ENCODE peak calls at places on chromosomes 2 and 18, in six cellular contexts. One of them, this sample, is unnamed.

GRCh38 chr2:2646312-2647051 is 315.4 kb upstream of the MYT1L start:
- DNase-seq in AG10803: no peak
- DNase-seq in NB4: no peak
- DNase-seq in T-helper 1 cell: peak
- DNase-seq in cardiac fibroblast: no peak
- DNase-seq in uterus: no peak
- DNase-seq in this sample: peak

GRCh38 chr2:165328272-165328671 is 89.1 kb downstream of the SCN2A start:
- DNase-seq in AG10803: no peak
- DNase-seq in NB4: peak
- DNase-seq in T-helper 1 cell: no peak
- DNase-seq in cardiac fibroblast: no peak
- DNase-seq in uterus: no peak
- DNase-seq in this sample: no peak

GRCh38 chr2:95041824-95042442 is 16.4 kb downstream of the MAL start:
- DNase-seq in AG10803: no peak
- DNase-seq in NB4: no peak
- DNase-seq in T-helper 1 cell: no peak
- DNase-seq in cardiac fibroblast: no peak
- DNase-seq in uterus: no peak
- DNase-seq in this sample: no peak

GRCh38 chr2:206343816-206344215 is 69.4 kb downstream of the ZDBF2 start:
- DNase-seq in AG10803: no peak
- DNase-seq in NB4: no peak
- DNase-seq in T-helper 1 cell: no peak
- DNase-seq in cardiac fibroblast: no peak
- DNase-seq in uterus: no peak
- DNase-seq in this sample: no peak

GRCh38 chr2:82508702-82509101 is 1950.4 kb downstream of the SUCLG1 start:
- DNase-seq in AG10803: no peak
- DNase-seq in NB4: no peak
- DNase-seq in T-helper 1 cell: no peak
- DNase-seq in cardiac fibroblast: no peak
- DNase-seq in uterus: no peak
- DNase-seq in this sample: no peak

GRCh38 chr18:62878305-62878704 is 163.0 kb downstream of the PHLPP1 start:
- DNase-seq in AG10803: peak
- DNase-seq in NB4: no peak
- DNase-seq in T-helper 1 cell: no peak
- DNase-seq in cardiac fibroblast: no peak
- DNase-seq in uterus: no peak
- DNase-seq in this sample: no peak

GRCh38 chr2:136693966-136694365 is 71.4 kb upstream of the THSD7B start:
- DNase-seq in AG10803: no peak
- DNase-seq in NB4: no peak
- DNase-seq in T-helper 1 cell: no peak
- DNase-seq in cardiac fibroblast: no peak
- DNase-seq in uterus: no peak
- DNase-seq in this sample: no peak

GRCh38 chr2:4914551-4914950 is 777.6 kb upstream of the SOX11 start:
- DNase-seq in AG10803: no peak
- DNase-seq in NB4: peak
- DNase-seq in T-helper 1 cell: no peak
- DNase-seq in cardiac fibroblast: no peak
- DNase-seq in uterus: no peak
- DNase-seq in this sample: no peak

GRCh38 chr2:97957432-97958183 is 38.1 kb downstream of the TMEM131 start:
- DNase-seq in AG10803: no peak
- DNase-seq in NB4: no peak
- DNase-seq in T-helper 1 cell: no peak
- DNase-seq in cardiac fibroblast: no peak
- DNase-seq in uterus: no peak
- DNase-seq in this sample: no peak

GRCh38 chr18:79965119-79965902 is 868 bp downstream of the HSBP1L1 start:
- DNase-seq in AG10803: peak
- DNase-seq in NB4: no peak
- DNase-seq in T-helper 1 cell: no peak
- DNase-seq in cardiac fibroblast: peak
- DNase-seq in uterus: no peak
- DNase-seq in this sample: no peak

GRCh38 chr2:48380989-48381625 is 148.8 kb upstream of the STON1 start:
- DNase-seq in AG10803: no peak
- DNase-seq in NB4: no peak
- DNase-seq in T-helper 1 cell: no peak
- DNase-seq in cardiac fibroblast: no peak
- DNase-seq in uterus: no peak
- DNase-seq in this sample: no peak

GRCh38 chr18:48405971-48406370 is 3.2 kb downstream of the ZBTB7C start:
- DNase-seq in AG10803: no peak
- DNase-seq in NB4: no peak
- DNase-seq in T-helper 1 cell: no peak
- DNase-seq in cardiac fibroblast: no peak
- DNase-seq in uterus: no peak
- DNase-seq in this sample: no peak

GRCh38 chr2:104845552-104845931 is 8.4 kb upstream of the POU3F3 start:
- DNase-seq in AG10803: no peak
- DNase-seq in NB4: no peak
- DNase-seq in T-helper 1 cell: no peak
- DNase-seq in cardiac fibroblast: no peak
- DNase-seq in uterus: no peak
- DNase-seq in this sample: no peak

GRCh38 chr18:57088883-57089282 is 58.0 kb upstream of the BOD1L2 start:
- DNase-seq in AG10803: no peak
- DNase-seq in NB4: no peak
- DNase-seq in T-helper 1 cell: no peak
- DNase-seq in cardiac fibroblast: no peak
- DNase-seq in uterus: no peak
- DNase-seq in this sample: no peak

GRCh38 chr2:222969491-222969890 is 82.5 kb upstream of the KCNE4 start:
- DNase-seq in AG10803: peak
- DNase-seq in NB4: no peak
- DNase-seq in T-helper 1 cell: no peak
- DNase-seq in cardiac fibroblast: peak
- DNase-seq in uterus: no peak
- DNase-seq in this sample: no peak

GRCh38 chr2:225980372-225980771 is 580.9 kb downstream of the NYAP2 start:
- DNase-seq in AG10803: no peak
- DNase-seq in NB4: no peak
- DNase-seq in T-helper 1 cell: no peak
- DNase-seq in cardiac fibroblast: no peak
- DNase-seq in uterus: no peak
- DNase-seq in this sample: no peak

GRCh38 chr2:218320704-218321336 is 28.5 kb upstream of the TMBIM1 start:
- DNase-seq in AG10803: no peak
- DNase-seq in NB4: peak
- DNase-seq in T-helper 1 cell: no peak
- DNase-seq in cardiac fibroblast: no peak
- DNase-seq in uterus: no peak
- DNase-seq in this sample: no peak

GRCh38 chr2:228652366-228652765 is 470.9 kb upstream of the SPHKAP start:
- DNase-seq in AG10803: peak
- DNase-seq in NB4: no peak
- DNase-seq in T-helper 1 cell: no peak
- DNase-seq in cardiac fibroblast: no peak
- DNase-seq in uterus: no peak
- DNase-seq in this sample: no peak

GRCh38 chr18:76557026-76557575 is 62.1 kb upstream of the ZNF516 start:
- DNase-seq in AG10803: no peak
- DNase-seq in NB4: no peak
- DNase-seq in T-helper 1 cell: no peak
- DNase-seq in cardiac fibroblast: no peak
- DNase-seq in uterus: no peak
- DNase-seq in this sample: no peak

GRCh38 chr2:30192327-30192726 is 39.0 kb upstream of the LBH start:
- DNase-seq in AG10803: no peak
- DNase-seq in NB4: no peak
- DNase-seq in T-helper 1 cell: no peak
- DNase-seq in cardiac fibroblast: no peak
- DNase-seq in uterus: no peak
- DNase-seq in this sample: no peak

GRCh38 chr18:55857409-55857808 is 269.4 kb upstream of the TCF4 start:
- DNase-seq in AG10803: no peak
- DNase-seq in NB4: no peak
- DNase-seq in T-helper 1 cell: no peak
- DNase-seq in cardiac fibroblast: no peak
- DNase-seq in uterus: no peak
- DNase-seq in this sample: no peak

GRCh38 chr2:120564213-120565094 is 171.2 kb upstream of the GLI2 start:
- DNase-seq in AG10803: no peak
- DNase-seq in NB4: no peak
- DNase-seq in T-helper 1 cell: no peak
- DNase-seq in cardiac fibroblast: no peak
- DNase-seq in uterus: no peak
- DNase-seq in this sample: no peak

GRCh38 chr2:24886114-24886501 is 33.9 kb downstream of the ADCY3 start:
- DNase-seq in AG10803: no peak
- DNase-seq in NB4: no peak
- DNase-seq in T-helper 1 cell: no peak
- DNase-seq in cardiac fibroblast: no peak
- DNase-seq in uterus: no peak
- DNase-seq in this sample: no peak

GRCh38 chr2:107810734-107811133 is 16.0 kb upstream of the RGPD4 start:
- DNase-seq in AG10803: no peak
- DNase-seq in NB4: peak
- DNase-seq in T-helper 1 cell: no peak
- DNase-seq in cardiac fibroblast: no peak
- DNase-seq in uterus: no peak
- DNase-seq in this sample: no peak

GRCh38 chr2:15133461-15133860 is 427.7 kb downstream of the NBAS start:
- DNase-seq in AG10803: no peak
- DNase-seq in NB4: no peak
- DNase-seq in T-helper 1 cell: no peak
- DNase-seq in cardiac fibroblast: no peak
- DNase-seq in uterus: no peak
- DNase-seq in this sample: no peak

GRCh38 chr2:86603892-86604291 is 19.8 kb downstream of the RNF103 start:
- DNase-seq in AG10803: no peak
- DNase-seq in NB4: peak
- DNase-seq in T-helper 1 cell: no peak
- DNase-seq in cardiac fibroblast: no peak
- DNase-seq in uterus: no peak
- DNase-seq in this sample: no peak

GRCh38 chr18:45449761-45450227 is 165.5 kb upstream of the SLC14A2 start:
- DNase-seq in AG10803: peak
- DNase-seq in NB4: no peak
- DNase-seq in T-helper 1 cell: no peak
- DNase-seq in cardiac fibroblast: peak
- DNase-seq in uterus: peak
- DNase-seq in this sample: no peak

GRCh38 chr2:201971516-201972228 is 62.0 kb upstream of the FZD7 start:
- DNase-seq in AG10803: peak
- DNase-seq in NB4: peak
- DNase-seq in T-helper 1 cell: no peak
- DNase-seq in cardiac fibroblast: peak
- DNase-seq in uterus: no peak
- DNase-seq in this sample: no peak

GRCh38 chr18:11955299-11956029 is 25.8 kb upstream of the IMPA2 start:
- DNase-seq in AG10803: peak
- DNase-seq in NB4: peak
- DNase-seq in T-helper 1 cell: no peak
- DNase-seq in cardiac fibroblast: peak
- DNase-seq in uterus: peak
- DNase-seq in this sample: no peak

GRCh38 chr18:10101293-10101701 is 187.5 kb downstream of the VAPA start:
- DNase-seq in AG10803: peak
- DNase-seq in NB4: peak
- DNase-seq in T-helper 1 cell: no peak
- DNase-seq in cardiac fibroblast: peak
- DNase-seq in uterus: no peak
- DNase-seq in this sample: no peak

GRCh38 chr2:30336978-30337841 is 105.9 kb downstream of the LBH start:
- DNase-seq in AG10803: peak
- DNase-seq in NB4: peak
- DNase-seq in T-helper 1 cell: peak
- DNase-seq in cardiac fibroblast: no peak
- DNase-seq in uterus: no peak
- DNase-seq in this sample: peak

GRCh38 chr18:47050468-47050867 is 15.0 kb upstream of the ELOA2 start:
- DNase-seq in AG10803: peak
- DNase-seq in NB4: peak
- DNase-seq in T-helper 1 cell: no peak
- DNase-seq in cardiac fibroblast: peak
- DNase-seq in uterus: no peak
- DNase-seq in this sample: no peak

GRCh38 chr18:55779711-55780590 is 192.0 kb upstream of the TCF4 start:
- DNase-seq in AG10803: peak
- DNase-seq in NB4: no peak
- DNase-seq in T-helper 1 cell: no peak
- DNase-seq in cardiac fibroblast: peak
- DNase-seq in uterus: peak
- DNase-seq in this sample: no peak

GRCh38 chr18:73954267-73954666 is 193.4 kb downstream of the FBXO15 start:
- DNase-seq in AG10803: no peak
- DNase-seq in NB4: no peak
- DNase-seq in T-helper 1 cell: no peak
- DNase-seq in cardiac fibroblast: no peak
- DNase-seq in uterus: no peak
- DNase-seq in this sample: no peak

GRCh38 chr2:170949415-170949814 is 20.4 kb downstream of the GORASP2 start:
- DNase-seq in AG10803: no peak
- DNase-seq in NB4: no peak
- DNase-seq in T-helper 1 cell: no peak
- DNase-seq in cardiac fibroblast: no peak
- DNase-seq in uterus: no peak
- DNase-seq in this sample: no peak

GRCh38 chr2:80496770-80497169 is 192.2 kb upstream of the LRRTM1 start:
- DNase-seq in AG10803: peak
- DNase-seq in NB4: no peak
- DNase-seq in T-helper 1 cell: no peak
- DNase-seq in cardiac fibroblast: peak
- DNase-seq in uterus: no peak
- DNase-seq in this sample: no peak

GRCh38 chr2:68839260-68839833 is 31.9 kb downstream of the BMP10 start:
- DNase-seq in AG10803: no peak
- DNase-seq in NB4: peak
- DNase-seq in T-helper 1 cell: no peak
- DNase-seq in cardiac fibroblast: no peak
- DNase-seq in uterus: no peak
- DNase-seq in this sample: no peak

GRCh38 chr2:209614630-209615369 is 156.8 kb upstream of the UNC80 start:
- DNase-seq in AG10803: no peak
- DNase-seq in NB4: no peak
- DNase-seq in T-helper 1 cell: no peak
- DNase-seq in cardiac fibroblast: no peak
- DNase-seq in uterus: no peak
- DNase-seq in this sample: no peak

This sample was measured in T-cell.